ENCODE peak calls at places on chromosome 16, in ten cellular contexts. One of them, this sample, is unnamed.

GRCh38 chr16:13873835-13874438 is 46.0 kb upstream of the ERCC4 start:
- DNase-seq in pancreas: no peak
- DNase-seq in body of pancreas: no peak
- DNase-seq in RWPE2: no peak
- DNase-seq in endodermal cell: peak; percentile 74
- DNase-seq in fibroblast of lung: peak; percentile 29
- DNase-seq in Peyer's patch: no peak
- DNase-seq in A549: peak; percentile 29
- DNase-seq in tibial nerve: no peak
- DNase-seq in heart right ventricle: no peak
- DNase-seq in this sample: no peak

GRCh38 chr16:12901597-12902436 is at the start of gene SHISA9:
- DNase-seq in pancreas: peak; percentile 58
- DNase-seq in body of pancreas: no peak
- DNase-seq in RWPE2: no peak
- DNase-seq in endodermal cell: peak; percentile 74
- DNase-seq in fibroblast of lung: no peak
- DNase-seq in Peyer's patch: no peak
- DNase-seq in A549: no peak
- DNase-seq in tibial nerve: no peak
- DNase-seq in heart right ventricle: no peak
- DNase-seq in this sample: no peak

GRCh38 chr16:71693168-71693567 is 31.3 kb downstream of the PHLPP2 start:
- DNase-seq in pancreas: no peak
- DNase-seq in body of pancreas: no peak
- DNase-seq in RWPE2: no peak
- DNase-seq in endodermal cell: no peak
- DNase-seq in fibroblast of lung: no peak
- DNase-seq in Peyer's patch: no peak
- DNase-seq in A549: no peak
- DNase-seq in tibial nerve: no peak
- DNase-seq in heart right ventricle: no peak
- DNase-seq in this sample: no peak

GRCh38 chr16:25419681-25420080 is 162.0 kb upstream of the ZKSCAN2 start:
- DNase-seq in pancreas: no peak
- DNase-seq in body of pancreas: no peak
- DNase-seq in RWPE2: no peak
- DNase-seq in endodermal cell: no peak
- DNase-seq in fibroblast of lung: no peak
- DNase-seq in Peyer's patch: no peak
- DNase-seq in A549: no peak
- DNase-seq in tibial nerve: no peak
- DNase-seq in heart right ventricle: no peak
- DNase-seq in this sample: no peak

GRCh38 chr16:8717892-8718400 is 43.5 kb downstream of the ABAT start:
- DNase-seq in pancreas: no peak
- DNase-seq in body of pancreas: no peak
- DNase-seq in RWPE2: no peak
- DNase-seq in endodermal cell: no peak
- DNase-seq in fibroblast of lung: no peak
- DNase-seq in Peyer's patch: no peak
- DNase-seq in A549: no peak
- DNase-seq in tibial nerve: no peak
- DNase-seq in heart right ventricle: no peak
- DNase-seq in this sample: no peak

GRCh38 chr16:74726056-74726455 is 25.4 kb upstream of the MLKL start:
- DNase-seq in pancreas: no peak
- DNase-seq in body of pancreas: no peak
- DNase-seq in RWPE2: no peak
- DNase-seq in endodermal cell: no peak
- DNase-seq in fibroblast of lung: no peak
- DNase-seq in Peyer's patch: no peak
- DNase-seq in A549: no peak
- DNase-seq in tibial nerve: no peak
- DNase-seq in heart right ventricle: no peak
- DNase-seq in this sample: no peak

GRCh38 chr16:85025781-85026653 is 1.6 kb upstream of the KIAA0513 start:
- DNase-seq in pancreas: no peak
- DNase-seq in body of pancreas: no peak
- DNase-seq in RWPE2: no peak
- DNase-seq in endodermal cell: no peak
- DNase-seq in fibroblast of lung: no peak
- DNase-seq in Peyer's patch: no peak
- DNase-seq in A549: no peak
- DNase-seq in tibial nerve: no peak
- DNase-seq in heart right ventricle: no peak
- DNase-seq in this sample: peak; percentile 16

GRCh38 chr16:55329791-55330190 is 5.8 kb downstream of the IRX6 start:
- DNase-seq in pancreas: no peak
- DNase-seq in body of pancreas: no peak
- DNase-seq in RWPE2: no peak
- DNase-seq in endodermal cell: no peak
- DNase-seq in fibroblast of lung: no peak
- DNase-seq in Peyer's patch: no peak
- DNase-seq in A549: no peak
- DNase-seq in tibial nerve: no peak
- DNase-seq in heart right ventricle: no peak
- DNase-seq in this sample: no peak

GRCh38 chr16:6735631-6736030 is 597.0 kb upstream of the RBFOX1 start:
- DNase-seq in pancreas: no peak
- DNase-seq in body of pancreas: no peak
- DNase-seq in RWPE2: no peak
- DNase-seq in endodermal cell: no peak
- DNase-seq in fibroblast of lung: no peak
- DNase-seq in Peyer's patch: no peak
- DNase-seq in A549: no peak
- DNase-seq in tibial nerve: no peak
- DNase-seq in heart right ventricle: no peak
- DNase-seq in this sample: no peak

GRCh38 chr16:82016268-82016667 is 5.0 kb upstream of the SDR42E1 start:
- DNase-seq in pancreas: no peak
- DNase-seq in body of pancreas: no peak
- DNase-seq in RWPE2: no peak
- DNase-seq in endodermal cell: no peak
- DNase-seq in fibroblast of lung: peak; percentile 24
- DNase-seq in Peyer's patch: no peak
- DNase-seq in A549: peak; percentile 36
- DNase-seq in tibial nerve: peak; percentile 14
- DNase-seq in heart right ventricle: no peak
- DNase-seq in this sample: no peak

GRCh38 chr16:88988980-88989791 is 12.2 kb upstream of the CBFA2T3 start:
- DNase-seq in pancreas: no peak
- DNase-seq in body of pancreas: no peak
- DNase-seq in RWPE2: no peak
- DNase-seq in endodermal cell: no peak
- DNase-seq in fibroblast of lung: no peak
- DNase-seq in Peyer's patch: no peak
- DNase-seq in A549: no peak
- DNase-seq in tibial nerve: no peak
- DNase-seq in heart right ventricle: no peak
- DNase-seq in this sample: peak; percentile 16

GRCh38 chr16:85574672-85575475 is 38.2 kb upstream of the GSE1 start:
- DNase-seq in pancreas: no peak
- DNase-seq in body of pancreas: no peak
- DNase-seq in RWPE2: no peak
- DNase-seq in endodermal cell: no peak
- DNase-seq in fibroblast of lung: no peak
- DNase-seq in Peyer's patch: no peak
- DNase-seq in A549: no peak
- DNase-seq in tibial nerve: no peak
- DNase-seq in heart right ventricle: no peak
- DNase-seq in this sample: no peak

GRCh38 chr16:8614435-8615029 is 7.0 kb upstream of the METTL22 start:
- DNase-seq in pancreas: no peak
- DNase-seq in body of pancreas: no peak
- DNase-seq in RWPE2: no peak
- DNase-seq in endodermal cell: no peak
- DNase-seq in fibroblast of lung: no peak
- DNase-seq in Peyer's patch: no peak
- DNase-seq in A549: no peak
- DNase-seq in tibial nerve: no peak
- DNase-seq in heart right ventricle: no peak
- DNase-seq in this sample: no peak

GRCh38 chr16:56519459-56520250 is at the start of gene BBS2:
- DNase-seq in pancreas: peak; percentile 97
- DNase-seq in body of pancreas: peak; percentile 91
- DNase-seq in RWPE2: peak; percentile 89
- DNase-seq in endodermal cell: peak; percentile 96
- DNase-seq in fibroblast of lung: peak; percentile 78
- DNase-seq in Peyer's patch: peak; percentile 88
- DNase-seq in A549: peak; percentile 84
- DNase-seq in tibial nerve: peak; percentile 76
- DNase-seq in heart right ventricle: peak; percentile 94
- DNase-seq in this sample: peak; percentile 92
- H3K4me1 ChIP-seq in pancreas: no peaks in the 10 kb centered on the region
- H3K4me1 ChIP-seq in body of pancreas: peaks cover 28% of the 10 kb centered on the region
- H3K4me1 ChIP-seq in RWPE2: peaks cover 22% of the 10 kb centered on the region
- H3K4me1 ChIP-seq in endodermal cell: no peaks in the 10 kb centered on the region
- H3K4me1 ChIP-seq in fibroblast of lung: peaks cover 7% of the 10 kb centered on the region
- H3K4me1 ChIP-seq in Peyer's patch: peaks cover 31% of the 10 kb centered on the region
- H3K4me1 ChIP-seq in A549: peaks cover 14% of the 10 kb centered on the region
- H3K4me1 ChIP-seq in tibial nerve: peaks cover 53% of the 10 kb centered on the region
- H3K4me1 ChIP-seq in heart right ventricle: peaks cover 33% of the 10 kb centered on the region
- H3K4me1 ChIP-seq in this sample: peaks cover 7% of the 10 kb centered on the region

DNA sequence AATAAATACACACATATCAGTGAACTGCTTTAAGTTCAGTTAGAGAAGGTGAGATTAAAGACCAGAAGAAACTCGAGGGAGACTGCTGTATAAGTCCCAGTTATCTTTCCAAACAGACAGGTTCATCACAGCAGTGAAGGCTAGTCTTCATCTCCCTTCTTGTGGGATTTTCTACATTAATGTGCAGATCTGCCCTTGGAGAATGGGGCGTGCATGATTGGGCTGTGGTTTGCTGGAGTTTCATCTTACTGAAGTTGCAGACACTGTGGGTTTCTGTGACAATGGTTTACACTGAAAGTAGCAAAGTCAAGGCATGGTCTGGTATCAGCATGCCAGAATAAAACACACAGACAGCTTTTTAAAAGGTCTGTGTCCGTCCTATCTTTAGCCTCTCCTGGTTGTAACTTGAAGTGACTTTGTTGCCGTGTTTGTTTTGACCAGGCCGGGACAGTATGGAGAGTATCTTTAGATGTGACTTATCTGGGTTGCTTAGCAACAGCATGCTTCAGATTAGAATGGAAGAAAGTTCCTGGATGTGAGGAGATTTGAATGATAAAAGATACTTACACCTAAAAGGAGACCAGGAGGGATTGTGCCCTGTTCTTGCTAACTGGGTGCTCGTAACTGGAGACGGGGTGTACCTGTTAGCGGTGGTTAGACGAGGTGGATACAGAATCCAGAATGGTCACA is 16.1 kb downstream of the NAA60 start:
- DNase-seq in pancreas: no peak
- DNase-seq in body of pancreas: no peak
- DNase-seq in RWPE2: no peak
- DNase-seq in endodermal cell: no peak
- DNase-seq in fibroblast of lung: no peak
- DNase-seq in Peyer's patch: no peak
- DNase-seq in A549: no peak
- DNase-seq in tibial nerve: no peak
- DNase-seq in heart right ventricle: no peak
- DNase-seq in this sample: no peak
- H3K4me3 ChIP-seq in pancreas: no peak overlapping the region
- H3K4me3 ChIP-seq in body of pancreas: no peak overlapping the region
- H3K4me3 ChIP-seq in RWPE2: peak overlapping the region; percentile 84
- H3K4me3 ChIP-seq in endodermal cell: peak overlapping the region; percentile 96
- H3K4me3 ChIP-seq in fibroblast of lung: peak overlapping the region; percentile 88
- H3K4me3 ChIP-seq in Peyer's patch: no peak overlapping the region
- H3K4me3 ChIP-seq in A549: peak overlapping the region; percentile 100
- H3K4me3 ChIP-seq in tibial nerve: no peak overlapping the region
- H3K4me3 ChIP-seq in heart right ventricle: peak overlapping the region; percentile 88
- H3K4me3 ChIP-seq in this sample: peak overlapping the region; percentile 94

DNA sequence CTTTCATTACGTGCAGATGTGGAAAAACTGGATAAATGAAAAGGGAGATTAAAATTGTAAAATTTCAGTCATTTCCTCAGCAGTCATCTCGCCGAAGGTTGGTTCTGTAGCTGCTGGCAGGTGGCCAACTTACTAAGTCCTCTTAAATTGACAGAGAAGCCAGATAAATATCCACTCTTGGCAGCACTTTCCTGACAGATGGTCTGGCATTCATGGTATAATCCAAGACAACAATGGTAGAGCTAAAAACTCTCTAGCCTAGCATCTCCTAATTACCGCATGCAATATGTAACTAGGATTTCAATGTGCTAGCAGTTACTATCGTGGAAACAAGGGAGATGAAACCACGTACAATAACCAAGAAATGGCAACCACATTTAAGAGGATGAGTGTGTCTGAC is 306.3 kb downstream of the CNTNAP4 start:
- DNase-seq in pancreas: no peak
- DNase-seq in body of pancreas: peak; percentile 16
- DNase-seq in RWPE2: no peak
- DNase-seq in endodermal cell: no peak
- DNase-seq in fibroblast of lung: peak; percentile 20
- DNase-seq in Peyer's patch: no peak
- DNase-seq in A549: no peak
- DNase-seq in tibial nerve: peak; percentile 12
- DNase-seq in heart right ventricle: peak; percentile 12
- DNase-seq in this sample: peak; percentile 12
- H3K27ac ChIP-seq in pancreas: no peak overlapping the region
- H3K27ac ChIP-seq in body of pancreas: no peak overlapping the region
- H3K27ac ChIP-seq in RWPE2: no peak overlapping the region
- H3K27ac ChIP-seq in endodermal cell: no peak overlapping the region
- H3K27ac ChIP-seq in fibroblast of lung: no peak overlapping the region
- H3K27ac ChIP-seq in Peyer's patch: no peak overlapping the region
- H3K27ac ChIP-seq in A549: no peak overlapping the region
- H3K27ac ChIP-seq in tibial nerve: no peak overlapping the region
- H3K27ac ChIP-seq in heart right ventricle: no peak overlapping the region
- H3K27ac ChIP-seq in this sample: no peak overlapping the region

GRCh38 chr16:11356573-11357331 is 11.5 kb downstream of the RMI2 start:
- DNase-seq in pancreas: peak; percentile 84
- DNase-seq in body of pancreas: peak; percentile 71
- DNase-seq in RWPE2: no peak
- DNase-seq in endodermal cell: peak; percentile 92
- DNase-seq in fibroblast of lung: peak; percentile 72
- DNase-seq in Peyer's patch: peak; percentile 82
- DNase-seq in A549: peak; percentile 74
- DNase-seq in tibial nerve: peak; percentile 61
- DNase-seq in heart right ventricle: peak; percentile 72
- DNase-seq in this sample: peak; percentile 84
- H3K4me1 ChIP-seq in pancreas: no peaks in the 10 kb centered on the region
- H3K4me1 ChIP-seq in body of pancreas: peaks cover 32% of the 10 kb centered on the region
- H3K4me1 ChIP-seq in RWPE2: peaks cover 26% of the 10 kb centered on the region
- H3K4me1 ChIP-seq in endodermal cell: peaks cover 6% of the 10 kb centered on the region
- H3K4me1 ChIP-seq in fibroblast of lung: peaks cover 49% of the 10 kb centered on the region
- H3K4me1 ChIP-seq in Peyer's patch: peaks cover 7% of the 10 kb centered on the region
- H3K4me1 ChIP-seq in A549: peaks cover 18% of the 10 kb centered on the region
- H3K4me1 ChIP-seq in tibial nerve: peaks cover 36% of the 10 kb centered on the region
- H3K4me1 ChIP-seq in heart right ventricle: peaks cover 68% of the 10 kb centered on the region
- H3K4me1 ChIP-seq in this sample: peaks cover 6% of the 10 kb centered on the region

GRCh38 chr16:67965668-67966548 is 2.5 kb downstream of the SLC12A4 start:
- DNase-seq in pancreas: no peak
- DNase-seq in body of pancreas: no peak
- DNase-seq in RWPE2: no peak
- DNase-seq in endodermal cell: no peak
- DNase-seq in fibroblast of lung: no peak
- DNase-seq in Peyer's patch: no peak
- DNase-seq in A549: no peak
- DNase-seq in tibial nerve: no peak
- DNase-seq in heart right ventricle: no peak
- DNase-seq in this sample: no peak
- H3K4me3 ChIP-seq in pancreas: no peak overlapping the region
- H3K4me3 ChIP-seq in body of pancreas: no peak overlapping the region
- H3K4me3 ChIP-seq in RWPE2: peak overlapping the region; percentile 77
- H3K4me3 ChIP-seq in endodermal cell: no peak overlapping the region
- H3K4me3 ChIP-seq in fibroblast of lung: peak overlapping the region; percentile 99
- H3K4me3 ChIP-seq in Peyer's patch: no peak overlapping the region
- H3K4me3 ChIP-seq in A549: peak overlapping the region; percentile 4
- H3K4me3 ChIP-seq in tibial nerve: no peak overlapping the region
- H3K4me3 ChIP-seq in heart right ventricle: peak overlapping the region; percentile 99
- H3K4me3 ChIP-seq in this sample: no peak overlapping the region

GRCh38 chr16:70438983-70439862 is at the start of gene ST3GAL2:
- DNase-seq in pancreas: peak; percentile 94
- DNase-seq in body of pancreas: peak; percentile 87
- DNase-seq in RWPE2: peak; percentile 94
- DNase-seq in endodermal cell: peak; percentile 98
- DNase-seq in fibroblast of lung: peak; percentile 92
- DNase-seq in Peyer's patch: peak; percentile 95
- DNase-seq in A549: peak; percentile 93
- DNase-seq in tibial nerve: peak; percentile 94
- DNase-seq in heart right ventricle: peak; percentile 96
- DNase-seq in this sample: peak; percentile 99
- H3K27ac ChIP-seq in pancreas: peak within 1 kb of the TSS; percentile 6
- H3K27ac ChIP-seq in body of pancreas: peak within 1 kb of the TSS; percentile 51
- H3K27ac ChIP-seq in RWPE2: peak within 1 kb of the TSS; percentile 43
- H3K27ac ChIP-seq in endodermal cell: peak within 1 kb of the TSS; percentile 66
- H3K27ac ChIP-seq in fibroblast of lung: peak within 1 kb of the TSS; percentile 51
- H3K27ac ChIP-seq in Peyer's patch: peak within 1 kb of the TSS; percentile 84
- H3K27ac ChIP-seq in A549: peak within 1 kb of the TSS; percentile 92
- H3K27ac ChIP-seq in tibial nerve: peak within 1 kb of the TSS; percentile 1
- H3K27ac ChIP-seq in heart right ventricle: peak within 1 kb of the TSS; percentile 85
- H3K27ac ChIP-seq in this sample: peak within 1 kb of the TSS; percentile 68

This sample was measured in right cardiac atrium.